ENCODE peak calls at places on chromosomes 6 and 20, in six cellular contexts. N, P, Q, J, X and V are unnamed samples.

GRCh38 chr20:14336667-14337066 is 745 bp downstream of the FLRT3 start:
- DNase-seq in N (peak), P (no peak), Q (no peak), J (no peak), X (no peak), V (no peak)

GRCh38 chr6:10719386-10720228 is 3.3 kb upstream of the TMEM14C start:
- DNase-seq in N (no peak), P (no peak), Q (no peak), J (peak), X (peak), V (peak)

GRCh38 chr6:45044086-45044485 is 284.0 kb upstream of the RUNX2 start:
- DNase-seq in N (no peak), P (no peak), Q (no peak), J (no peak), X (no peak), V (no peak)

GRCh38 chr6:163701761-163702160 is 287.2 kb downstream of the QKI start:
- DNase-seq in N (no peak), P (no peak), Q (peak), J (no peak), X (no peak), V (no peak)

GRCh38 chr6:132214716-132215115 is 186.6 kb downstream of the MOXD1 start:
- DNase-seq in N (peak), P (no peak), Q (no peak), J (no peak), X (no peak), V (no peak)

GRCh38 chr6:30619561-30619960 is 1.9 kb downstream of the MRPS18B start:
- DNase-seq in N (no peak), P (no peak), Q (no peak), J (no peak), X (no peak), V (no peak)

GRCh38 chr20:39309458-39309857 is 347.3 kb downstream of the DHX35 start:
- DNase-seq in N (no peak), P (no peak), Q (no peak), J (no peak), X (no peak), V (no peak)

GRCh38 chr6:33030245-33030644 is 20.9 kb upstream of the HLA-DOA start:
- DNase-seq in N (no peak), P (no peak), Q (no peak), J (no peak), X (no peak), V (no peak)

GRCh38 chr6:170234419-170234818 is 56.5 kb downstream of the DLL1 start:
- DNase-seq in N (no peak), P (no peak), Q (no peak), J (no peak), X (no peak), V (no peak)

GRCh38 chr6:4582506-4582905 is 193.7 kb upstream of the CDYL start:
- DNase-seq in N (peak), P (no peak), Q (no peak), J (no peak), X (peak), V (no peak)

GRCh38 chr6:113414511-113414910 is 442.6 kb upstream of the MARCKS start:
- DNase-seq in N (peak), P (no peak), Q (no peak), J (peak), X (peak), V (peak)

GRCh38 chr6:3226422-3227362 is 761 bp downstream of the TUBB2B start:
- DNase-seq in N (no peak), P (no peak), Q (no peak), J (no peak), X (no peak), V (peak)

GRCh38 chr6:31534521-31535040 is 5.8 kb downstream of the MCCD1 start:
- DNase-seq in N (no peak), P (no peak), Q (no peak), J (no peak), X (no peak), V (no peak)

GRCh38 chr6:168088161-168089106 is 9.4 kb upstream of the FRMD1 start:
- DNase-seq in N (peak), P (no peak), Q (no peak), J (peak), X (peak), V (no peak)

GRCh38 chr6:32568561-32568960 is 21.1 kb downstream of the HLA-DRB1 start:
- DNase-seq in N (no peak), P (no peak), Q (no peak), J (no peak), X (no peak), V (no peak)

GRCh38 chr6:33123732-33124524 is 48.1 kb downstream of the HLA-DPB1 start:
- DNase-seq in N (peak), P (no peak), Q (no peak), J (no peak), X (peak), V (peak)

GRCh38 chr6:148146717-148147116 is 195.9 kb upstream of the SASH1 start:
- DNase-seq in N (peak), P (no peak), Q (no peak), J (no peak), X (peak), V (no peak)

DNA sequence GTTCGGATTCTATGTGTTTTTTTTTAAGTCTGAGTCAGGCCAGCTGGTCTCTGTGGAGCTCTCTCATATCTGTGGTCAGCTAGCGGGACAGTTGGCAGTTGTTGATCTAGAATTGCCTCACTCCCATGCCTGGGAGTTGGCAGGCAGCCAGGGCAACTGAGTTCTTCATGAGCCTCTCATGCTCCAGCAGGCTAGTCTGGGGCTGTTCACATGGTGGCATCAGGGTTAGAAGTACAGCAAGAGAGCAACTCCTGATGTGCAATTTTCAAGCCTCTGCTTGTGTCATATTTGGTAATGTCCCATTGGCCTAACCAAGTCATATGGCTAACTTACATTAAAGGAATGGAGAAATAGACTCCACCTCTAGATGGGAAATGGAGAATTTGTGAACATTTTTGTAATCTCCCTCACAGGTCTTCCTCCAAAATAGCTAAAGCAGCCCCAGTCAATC is 6.7 kb upstream of the IFT52 start:
- DNase-seq in N (peak), P (peak), Q (peak), J (peak), X (peak), V (peak)
- H3K4me3 ChIP-seq in N (no peak), P (no peak), Q (no peak), J (no peak), X (no peak), V (no peak)

DNA sequence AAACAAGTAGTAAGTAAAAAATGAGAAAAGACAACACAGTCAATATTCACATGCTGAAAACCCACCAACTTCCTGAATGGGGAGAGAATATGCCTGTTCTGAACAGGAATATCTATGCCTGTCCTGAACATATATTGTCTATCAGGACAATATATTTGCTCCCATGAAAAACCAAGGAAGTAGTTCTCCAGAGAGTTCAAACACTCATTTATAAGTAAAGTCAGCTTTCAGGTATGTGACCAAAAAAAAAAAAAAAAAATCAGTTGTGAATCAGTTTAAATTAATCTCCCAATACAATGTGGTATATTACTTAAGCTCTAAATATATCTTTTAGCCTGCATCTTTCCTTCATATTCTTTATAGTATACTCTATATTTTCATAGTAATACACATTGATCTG is 119.5 kb downstream of the MYB start:
- DNase-seq in N (no peak), P (no peak), Q (no peak), J (no peak), X (no peak), V (no peak)
- H3K4me3 ChIP-seq in N (no peak), P (no peak), Q (no peak), J (no peak), X (no peak), V (no peak)

DNA sequence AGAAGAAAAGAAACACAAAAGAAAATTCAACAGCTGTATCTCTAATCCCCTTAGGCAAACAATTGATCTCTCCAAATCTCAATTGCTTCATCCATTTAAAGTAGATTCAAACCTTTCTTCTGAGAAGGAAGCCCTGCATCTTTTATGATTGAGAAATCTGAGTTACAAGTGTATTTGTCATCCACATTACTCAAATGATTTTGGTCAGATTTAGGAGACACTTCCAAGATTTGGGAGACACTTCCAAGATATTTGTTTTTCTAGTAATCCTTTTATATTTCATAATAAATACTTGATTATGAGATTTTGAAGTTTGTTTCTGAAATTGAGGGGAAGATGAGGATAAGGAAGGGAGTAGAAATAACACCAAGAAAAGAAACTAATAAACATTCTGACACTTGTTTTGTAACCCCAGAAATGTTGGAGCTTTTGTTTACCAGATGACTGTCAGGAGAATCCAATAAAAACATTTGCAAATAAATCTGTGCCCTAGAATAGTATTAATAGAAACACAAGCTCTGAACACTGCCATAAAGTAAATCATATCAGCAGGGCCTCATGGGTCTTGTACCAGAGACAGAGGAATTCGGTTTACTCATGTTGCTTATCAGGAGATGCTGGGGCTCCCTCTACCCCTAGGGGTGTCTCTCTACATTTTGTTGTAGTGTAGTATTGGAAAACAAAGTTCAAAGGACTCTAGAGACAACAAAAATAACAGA is 314.3 kb upstream of the NT5E start:
- DNase-seq in N (peak), P (no peak), Q (no peak), J (no peak), X (no peak), V (no peak)
- H3K4me3 ChIP-seq in N (no peak), P (no peak), Q (no peak), J (no peak), X (no peak), V (no peak)

GRCh38 chr20:63272105-63273078 is at the start of gene ARFGAP1:
- DNase-seq in N (peak), P (peak), Q (peak), J (peak), X (peak), V (peak)

GRCh38 chr20:63275825-63276224 is 3.2 kb downstream of the ARFGAP1 start:
- DNase-seq in N (no peak), P (no peak), Q (no peak), J (no peak), X (no peak), V (no peak)

GRCh38 chr20:63273180-63273579 is 567 bp downstream of the ARFGAP1 start:
- DNase-seq in N (no peak), P (no peak), Q (no peak), J (no peak), X (no peak), V (no peak)

GRCh38 chr20:63273635-63274380 is 1.2 kb downstream of the ARFGAP1 start:
- DNase-seq in N (peak), P (no peak), Q (no peak), J (no peak), X (peak), V (peak)

DNA sequence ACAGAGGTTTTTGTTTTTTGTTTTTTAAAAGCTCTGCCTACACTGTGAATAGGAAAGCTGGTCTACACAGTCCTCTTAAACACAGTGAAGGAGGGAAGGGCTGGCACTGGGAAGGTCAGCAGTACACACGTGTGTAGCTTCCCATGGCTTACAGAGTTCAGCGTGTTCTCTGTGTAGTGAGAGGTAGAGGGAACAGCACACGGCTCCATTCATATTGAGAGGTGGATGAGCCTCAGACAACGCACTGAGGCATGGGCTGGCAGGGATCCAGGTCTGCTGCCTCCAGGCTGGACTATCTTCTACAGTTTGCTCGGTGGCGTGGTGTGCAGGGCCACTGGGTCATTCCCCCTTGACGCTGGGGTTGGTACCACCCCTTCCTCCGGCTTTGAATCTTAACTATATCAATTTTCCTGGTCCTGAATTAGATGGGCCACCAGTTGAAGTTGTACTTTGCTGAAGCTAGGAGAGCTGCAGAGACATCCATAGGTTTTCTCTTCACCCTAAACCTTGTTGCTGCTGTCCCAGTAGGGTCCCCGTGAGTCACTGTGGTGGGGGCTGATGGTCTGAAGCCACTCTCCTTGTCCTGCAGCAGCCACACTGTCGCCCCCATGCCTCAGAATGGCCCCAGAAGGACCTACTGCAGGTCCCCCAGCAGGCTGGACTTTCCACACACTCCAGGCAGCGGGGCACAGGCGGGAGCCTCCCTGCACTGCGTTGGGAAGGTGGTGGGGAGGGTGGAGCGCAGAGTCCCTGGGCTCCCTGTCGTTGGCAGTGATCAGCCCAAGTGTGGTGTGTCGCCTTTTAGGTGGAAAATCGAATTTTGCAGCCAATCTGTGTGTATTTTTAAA is 2.0 kb downstream of the ARFGAP1 start:
- DNase-seq in N (no peak), P (no peak), Q (no peak), J (no peak), X (no peak), V (no peak)
- H3K4me3 ChIP-seq in N (peak), P (no peak), Q (no peak), J (no peak), X (no peak), V (no peak)

GRCh38 chr6:139474145-139475108 is 100.0 kb upstream of the CITED2 start:
- DNase-seq in N (peak), P (no peak), Q (peak), J (no peak), X (peak), V (no peak)
- H3K4me3 ChIP-seq in N (no peak), P (no peak), Q (no peak), J (peak), X (no peak), V (no peak)